ENCODE peak calls at places on chromosomes 4 and X, in ten cellular contexts. Y is BJ, E is body of pancreas, Z is choroid plexus epithelial cell, J is heart left ventricle, W is prostate gland, N is kidney epithelial cell, A is A549, S is cardiac muscle cell, C is lower leg skin. Q is an unnamed sample.

GRCh38 chr4:94390804-94391410 is 48.3 kb upstream of the HPGDS start:
- DNase-seq in N (no peak), S (no peak), C (no peak), E (peak; percentile 20), W (peak; percentile 46), J (no peak), A (no peak), Y (no peak), Z (peak; percentile 43), Q (no peak)

GRCh38 chr4:90580271-90580825 is 453.2 kb downstream of the CCSER1 start:
- DNase-seq in A (no peak), E (peak; percentile 11), J (no peak), N (no peak), S (peak; percentile 32), W (no peak), C (no peak), Y (no peak), Z (no peak), Q (no peak)

GRCh38 chr4:38560763-38561558 is 103.0 kb upstream of the KLF3 start:
- DNase-seq in W (no peak), E (no peak), S (no peak), J (no peak), Y (no peak), Z (no peak), N (peak; percentile 42), C (no peak), A (no peak), Q (no peak)

GRCh38 chr4:1502976-1503375 is 96.7 kb upstream of the NKX1-1 start:
- DNase-seq in A (no peak), C (no peak), N (no peak), S (no peak), Z (no peak), Y (no peak), W (no peak), E (peak; percentile 19), J (no peak), Q (no peak)

GRCh38 chrX:14533867-14534266 is 4.5 kb downstream of the GLRA2 start:
- DNase-seq in J (no peak), E (no peak), A (no peak), S (no peak), Y (no peak), C (no peak), Z (no peak), N (no peak), W (no peak), Q (no peak)

GRCh38 chrX:56813318-56813837 is 84.3 kb downstream of the NBDY start:
- DNase-seq in S (no peak), W (peak; percentile 44), C (peak; percentile 34), A (no peak), Y (no peak), Z (peak; percentile 74), E (peak; percentile 37), J (no peak), N (no peak), Q (no peak)

GRCh38 chrX:118459494-118459893 is 36.1 kb upstream of the DOCK11 start:
- DNase-seq in J (no peak), Y (no peak), W (no peak), N (no peak), S (peak; percentile 16), A (peak; percentile 47), E (no peak), C (no peak), Z (peak; percentile 64), Q (no peak)

GRCh38 chrX:126137899-126138298 is 28.2 kb downstream of the DCAF12L2 start:
- DNase-seq in J (no peak), N (no peak), S (no peak), A (peak; percentile 3), E (no peak), W (no peak), Z (no peak), Y (no peak), C (no peak), Q (no peak)

GRCh38 chrX:71533514-71533849 is 578 bp downstream of the OGT start:
- DNase-seq in C (no peak), E (no peak), A (no peak), Y (no peak), N (no peak), S (no peak), Z (no peak), W (no peak), J (no peak), Q (no peak)

GRCh38 chr4:92163348-92163747 is 140.4 kb upstream of the GRID2 start:
- DNase-seq in E (no peak), N (no peak), Y (no peak), W (no peak), C (no peak), Z (peak; percentile 17), J (no peak), A (peak; percentile 5), S (no peak), Q (no peak)

GRCh38 chr4:169659736-169660670 is 39.6 kb downstream of the CLCN3 start:
- DNase-seq in C (peak; percentile 88), Y (peak; percentile 95), N (peak; percentile 99), A (peak; percentile 96), J (no peak), E (peak; percentile 89), S (peak; percentile 92), Z (peak; percentile 99), W (peak; percentile 94), Q (peak; percentile 99)

DNA sequence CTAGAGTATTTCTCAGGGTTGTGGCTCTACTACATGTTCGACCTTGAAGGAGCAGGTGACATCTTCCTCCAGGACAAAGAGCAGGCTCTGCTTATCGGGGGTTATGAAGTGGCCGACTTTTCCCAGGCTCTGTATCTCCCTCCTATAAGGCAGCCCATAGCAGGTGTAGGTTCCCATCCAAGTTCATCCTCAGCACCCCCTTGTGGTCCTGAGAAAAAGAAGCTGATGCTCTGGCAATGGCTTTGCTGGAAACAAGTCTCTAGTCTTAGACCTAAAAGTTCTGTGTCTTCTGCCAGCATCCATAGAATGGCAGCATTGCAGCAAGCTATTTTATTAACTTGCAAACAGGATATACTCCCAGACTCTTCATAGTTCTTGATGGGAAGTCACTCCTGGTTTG is 836.6 kb upstream of the PRKX start:
- DNase-seq in J (no peak), Z (no peak), E (peak; percentile 10), Y (no peak), N (no peak), S (peak; percentile 30), W (no peak), A (peak; percentile 6), C (no peak), Q (no peak)
- TF ChIP-seq CTCF in J (no peak), Z (no peak), E (no peak), Y (no peak), N (peak; percentile 7), S (no peak), W (no peak), A (no peak), C (no peak), Q (peak; percentile 33)

GRCh38 chrX:137428251-137428661 is 137.7 kb upstream of the ZIC3 start:
- DNase-seq in C (no peak), A (no peak), W (no peak), S (peak; percentile 9), N (no peak), J (no peak), Y (no peak), E (no peak), Z (peak; percentile 2), Q (no peak)
- H3K4me3 ChIP-seq in C (peak overlapping the region; percentile 15), A (peak overlapping the region; percentile 52), W (peak overlapping the region; percentile 13), S (peak overlapping the region; percentile 19), N (peak overlapping the region; percentile 24), J (peak overlapping the region; percentile 46), Y (peak overlapping the region; percentile 37), E (peak overlapping the region; percentile 20), Z (peak overlapping the region; percentile 58), Q (no peak overlapping the region)

GRCh38 chrX:7127058-7127457 is 20.5 kb upstream of the STS start:
- DNase-seq in J (no peak), W (no peak), E (no peak), N (no peak), S (peak; percentile 20), C (no peak), A (no peak), Y (no peak), Z (peak; percentile 29), Q (no peak)

GRCh38 chrX:7133036-7133412 is 14.5 kb upstream of the STS start:
- DNase-seq in S (peak; percentile 34), E (no peak), W (no peak), Z (peak; percentile 16), A (no peak), N (no peak), Y (no peak), J (no peak), C (no peak), Q (no peak)

GRCh38 chrX:7131621-7132020 is 15.9 kb upstream of the STS start:
- DNase-seq in J (no peak), W (no peak), N (no peak), E (peak; percentile 32), Z (no peak), C (no peak), Y (no peak), S (no peak), A (no peak), Q (no peak)

GRCh38 chrX:7132335-7133035 is 15.0 kb upstream of the STS start:
- DNase-seq in W (peak; percentile 86), C (peak; percentile 41), E (peak; percentile 89), S (peak; percentile 64), A (peak; percentile 90), Y (peak; percentile 52), Z (peak; percentile 77), N (peak; percentile 71), J (no peak), Q (peak; percentile 97)
- TF ChIP-seq CTCF in W (no peak), C (no peak), E (peak; percentile 78), S (peak; percentile 46), A (peak; percentile 53), Y (peak; percentile 51), Z (peak; percentile 68), N (peak; percentile 63), J (no peak), Q (peak; percentile 68)

GRCh38 chrX:3963980-3964379 is 250.5 kb upstream of the PRKX start:
- DNase-seq in Z (no peak), J (no peak), A (no peak), W (no peak), C (no peak), N (no peak), Y (no peak), E (no peak), S (no peak), Q (no peak)
- H3K4me3 ChIP-seq in Z (no peak overlapping the region), J (no peak overlapping the region), A (no peak overlapping the region), W (no peak overlapping the region), C (no peak overlapping the region), N (no peak overlapping the region), Y (no peak overlapping the region), E (no peak overlapping the region), S (no peak overlapping the region), Q (no peak overlapping the region)

GRCh38 chr4:10063544-10064300 is 42.4 kb upstream of the SLC2A9 start:
- DNase-seq in E (peak; percentile 54), A (peak; percentile 49), N (peak; percentile 23), S (peak; percentile 63), J (peak; percentile 74), Y (peak; percentile 9), Z (peak; percentile 91), C (peak; percentile 61), W (peak; percentile 88), Q (peak; percentile 76)
- TF ChIP-seq CTCF in E (peak; percentile 59), A (peak; percentile 41), N (peak; percentile 74), S (peak; percentile 91), J (peak; percentile 67), Y (peak; percentile 78), Z (peak; percentile 88), C (no peak), W (peak; percentile 46), Q (peak; percentile 86)

GRCh38 chr4:6269651-6270511 is at the start of gene WFS1:
- DNase-seq in Y (peak; percentile 81), C (peak; percentile 98), A (peak; percentile 97), N (peak; percentile 80), E (peak; percentile 99), Z (peak; percentile 99), W (peak; percentile 99), J (peak; percentile 99), S (peak; percentile 98), Q (peak; percentile 94)
- H3K4me3 ChIP-seq in Y (peak within 1 kb of the TSS; percentile 92), C (peak within 1 kb of the TSS; percentile 79), A (peak within 1 kb of the TSS; percentile 87), N (peak within 1 kb of the TSS; percentile 78), E (peak within 1 kb of the TSS; percentile 41), Z (peak within 1 kb of the TSS; percentile 87), W (peak within 1 kb of the TSS; percentile 78), J (peak within 1 kb of the TSS; percentile 90), S (peak within 1 kb of the TSS; percentile 81), Q (peak within 1 kb of the TSS; percentile 89)

GRCh38 chr4:148425327-148426110 is 16.7 kb downstream of the NR3C2 start:
- DNase-seq in Z (no peak), A (no peak), S (no peak), E (peak; percentile 19), N (no peak), J (no peak), W (no peak), C (no peak), Y (no peak), Q (no peak)
- TF ChIP-seq CTCF in Z (no peak), A (no peak), S (no peak), E (no peak), N (peak; percentile 1), J (no peak), W (no peak), C (no peak), Y (no peak), Q (no peak)

Q was measured in LNCaP clone FGC.